ENCODE peak calls at places on chromosomes 7 and 10, in six cellular contexts. One of them, this sample, is unnamed.

GRCh38 chr10:72796042-72796441 is 97.5 kb upstream of the OIT3 start:
- DNase-seq in Panc1: no peak
- DNase-seq in heart left ventricle: no peak
- DNase-seq in endodermal cell: no peak
- DNase-seq in fibroblast of mammary gland: peak
- DNase-seq in astrocyte of the cerebellum: no peak
- DNase-seq in this sample: no peak

GRCh38 chr10:75186310-75186709 is 24.3 kb upstream of the VDAC2 start:
- DNase-seq in endodermal cell: no peak
- DNase-seq in astrocyte of the cerebellum: no peak
- DNase-seq in heart left ventricle: no peak
- DNase-seq in Panc1: no peak
- DNase-seq in fibroblast of mammary gland: no peak
- DNase-seq in this sample: no peak

GRCh38 chr7:69643708-69644445 is 45.6 kb downstream of the AUTS2 start:
- DNase-seq in Panc1: no peak
- DNase-seq in fibroblast of mammary gland: no peak
- DNase-seq in endodermal cell: no peak
- DNase-seq in astrocyte of the cerebellum: no peak
- DNase-seq in heart left ventricle: no peak
- DNase-seq in this sample: no peak

GRCh38 chr10:22341190-22341935 is 3.9 kb upstream of the SPAG6 start:
- DNase-seq in endodermal cell: no peak
- DNase-seq in heart left ventricle: no peak
- DNase-seq in fibroblast of mammary gland: peak
- DNase-seq in astrocyte of the cerebellum: no peak
- DNase-seq in Panc1: no peak
- DNase-seq in this sample: no peak

GRCh38 chr7:100154651-100155491 is 3.7 kb downstream of the TRAPPC14 start:
- DNase-seq in Panc1: no peak
- DNase-seq in heart left ventricle: no peak
- DNase-seq in fibroblast of mammary gland: no peak
- DNase-seq in astrocyte of the cerebellum: no peak
- DNase-seq in endodermal cell: peak
- DNase-seq in this sample: no peak

GRCh38 chr10:93461807-93462178 is 20.3 kb downstream of the MYOF start:
- DNase-seq in fibroblast of mammary gland: peak
- DNase-seq in Panc1: no peak
- DNase-seq in endodermal cell: no peak
- DNase-seq in heart left ventricle: no peak
- DNase-seq in astrocyte of the cerebellum: peak
- DNase-seq in this sample: no peak

GRCh38 chr10:29784175-29784773 is 149.5 kb upstream of the SVIL start:
- DNase-seq in endodermal cell: peak
- DNase-seq in heart left ventricle: no peak
- DNase-seq in astrocyte of the cerebellum: peak
- DNase-seq in Panc1: peak
- DNase-seq in fibroblast of mammary gland: peak
- DNase-seq in this sample: no peak

GRCh38 chr7:76509931-76510877 is at the start of gene UPK3B:
- DNase-seq in Panc1: no peak
- DNase-seq in heart left ventricle: no peak
- DNase-seq in astrocyte of the cerebellum: no peak
- DNase-seq in fibroblast of mammary gland: no peak
- DNase-seq in endodermal cell: peak
- DNase-seq in this sample: no peak

DNA sequence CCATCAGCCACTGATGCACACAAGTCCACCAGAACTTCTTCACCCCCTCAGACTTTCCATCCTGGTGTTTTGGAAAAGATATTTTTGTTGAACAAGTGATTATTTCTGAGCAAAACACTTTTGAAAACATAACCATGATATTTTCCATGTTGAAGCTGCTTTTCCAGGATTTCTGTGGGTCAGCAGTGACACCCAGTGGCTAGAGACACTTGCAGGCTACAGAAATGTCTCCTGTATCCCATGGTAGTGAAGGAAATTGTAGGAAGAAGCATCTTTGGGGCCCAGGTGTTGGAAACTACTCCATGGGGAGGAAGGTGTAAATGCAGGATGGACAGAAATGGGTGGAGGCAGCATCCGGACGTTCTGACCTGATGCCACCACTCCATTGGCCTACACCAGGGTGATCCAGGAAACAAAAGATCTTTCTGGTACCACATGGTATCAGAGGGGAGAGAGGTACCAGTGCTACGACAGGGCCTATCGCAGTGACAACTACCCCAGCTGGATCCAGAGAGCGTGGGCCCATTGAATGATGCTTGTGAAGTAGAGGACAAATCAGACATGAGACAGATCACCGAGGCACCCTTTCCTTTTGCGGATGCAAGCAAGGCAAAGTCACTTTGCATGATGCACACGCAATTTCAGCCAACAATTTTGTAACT is 111.7 kb upstream of the COBL start:
- DNase-seq in endodermal cell: peak
- DNase-seq in heart left ventricle: no peak
- DNase-seq in fibroblast of mammary gland: peak
- DNase-seq in astrocyte of the cerebellum: peak
- DNase-seq in Panc1: no peak
- DNase-seq in this sample: no peak
- TF ChIP-seq CTCF in endodermal cell: peak
- TF ChIP-seq CTCF in heart left ventricle: no peak
- TF ChIP-seq CTCF in fibroblast of mammary gland: peak
- TF ChIP-seq CTCF in astrocyte of the cerebellum: peak
- TF ChIP-seq CTCF in Panc1: peak
- TF ChIP-seq CTCF in this sample: no peak

GRCh38 chr10:133421336-133422222 is 2.8 kb downstream of the SPRN start:
- DNase-seq in heart left ventricle: no peak
- DNase-seq in Panc1: no peak
- DNase-seq in astrocyte of the cerebellum: no peak
- DNase-seq in fibroblast of mammary gland: no peak
- DNase-seq in endodermal cell: peak
- DNase-seq in this sample: no peak

GRCh38 chr10:133420579-133420978 is 3.8 kb downstream of the SPRN start:
- DNase-seq in endodermal cell: peak
- DNase-seq in Panc1: no peak
- DNase-seq in heart left ventricle: no peak
- DNase-seq in astrocyte of the cerebellum: no peak
- DNase-seq in fibroblast of mammary gland: no peak
- DNase-seq in this sample: no peak

GRCh38 chr10:133422223-133422820 is 2.1 kb downstream of the SPRN start:
- DNase-seq in astrocyte of the cerebellum: no peak
- DNase-seq in heart left ventricle: no peak
- DNase-seq in endodermal cell: peak
- DNase-seq in Panc1: no peak
- DNase-seq in fibroblast of mammary gland: no peak
- DNase-seq in this sample: no peak

GRCh38 chr10:133420028-133420427 is 4.4 kb downstream of the SPRN start:
- DNase-seq in Panc1: no peak
- DNase-seq in fibroblast of mammary gland: no peak
- DNase-seq in astrocyte of the cerebellum: no peak
- DNase-seq in heart left ventricle: no peak
- DNase-seq in endodermal cell: peak
- DNase-seq in this sample: no peak

DNA sequence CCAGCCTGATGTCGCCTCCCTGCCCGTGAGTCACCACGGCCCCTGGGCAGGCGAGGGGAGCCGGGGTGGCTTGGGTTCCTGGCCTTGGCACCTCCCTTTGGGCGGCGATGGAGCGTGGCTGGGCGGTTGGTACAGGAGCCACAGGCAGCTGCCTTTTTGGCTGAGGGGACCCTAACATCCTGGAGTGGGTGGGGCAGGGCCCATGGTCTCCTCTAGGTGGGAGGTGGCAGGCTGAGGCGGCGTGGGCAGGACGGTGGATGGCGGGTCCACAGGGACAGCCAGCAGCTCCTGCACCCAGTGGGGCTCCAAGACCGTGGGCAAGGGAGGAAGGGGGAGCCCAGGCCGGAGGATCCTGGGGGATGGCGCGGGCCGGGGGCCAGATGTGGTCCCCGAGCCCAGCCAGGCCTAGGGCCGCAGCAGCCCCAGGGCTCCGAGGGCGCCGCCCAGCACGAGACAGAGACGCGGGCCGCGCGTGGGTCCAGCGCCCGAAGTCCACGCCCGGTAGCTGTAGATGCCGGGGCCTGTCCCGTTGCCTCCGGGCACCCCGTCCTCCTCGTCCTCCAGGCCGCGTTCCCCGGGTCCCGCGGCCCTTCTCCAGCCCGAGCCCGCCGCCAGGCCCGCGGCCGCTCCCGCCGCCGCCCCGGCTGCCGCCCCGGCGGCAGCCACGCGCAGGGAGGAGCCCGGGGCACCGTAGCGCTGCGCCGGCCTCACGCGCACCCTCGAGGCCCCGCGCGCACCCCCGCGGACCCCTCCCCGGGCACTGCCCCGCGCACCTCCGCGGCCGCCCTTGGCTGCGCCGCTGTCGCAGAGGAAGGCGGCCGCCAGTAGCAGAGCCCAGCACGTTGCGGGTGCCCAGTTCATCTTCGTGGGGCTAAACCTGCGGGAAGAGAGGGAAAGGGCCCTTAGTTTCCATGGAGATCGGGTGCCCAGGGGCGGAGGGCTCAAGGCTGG is 1.3 kb downstream of the SPRN start:
- DNase-seq in endodermal cell: peak
- DNase-seq in astrocyte of the cerebellum: no peak
- DNase-seq in fibroblast of mammary gland: no peak
- DNase-seq in Panc1: no peak
- DNase-seq in heart left ventricle: no peak
- DNase-seq in this sample: no peak
- H3K4me3 ChIP-seq in endodermal cell: no peak
- H3K4me3 ChIP-seq in astrocyte of the cerebellum: peak
- H3K4me3 ChIP-seq in fibroblast of mammary gland: no peak
- H3K4me3 ChIP-seq in Panc1: peak
- H3K4me3 ChIP-seq in heart left ventricle: no peak
- H3K4me3 ChIP-seq in this sample: no peak

GRCh38 chr10:86330778-86331763 is 35.5 kb downstream of the GRID1 start:
- DNase-seq in Panc1: no peak
- DNase-seq in endodermal cell: no peak
- DNase-seq in heart left ventricle: no peak
- DNase-seq in astrocyte of the cerebellum: no peak
- DNase-seq in fibroblast of mammary gland: no peak
- DNase-seq in this sample: no peak
- TF ChIP-seq CTCF in Panc1: no peak
- TF ChIP-seq CTCF in endodermal cell: no peak
- TF ChIP-seq CTCF in heart left ventricle: no peak
- TF ChIP-seq CTCF in astrocyte of the cerebellum: no peak
- TF ChIP-seq CTCF in fibroblast of mammary gland: no peak
- TF ChIP-seq CTCF in this sample: peak

GRCh38 chr7:131555565-131556054 is 818 bp downstream of the PODXL start:
- DNase-seq in Panc1: no peak
- DNase-seq in fibroblast of mammary gland: no peak
- DNase-seq in endodermal cell: no peak
- DNase-seq in heart left ventricle: no peak
- DNase-seq in astrocyte of the cerebellum: no peak
- DNase-seq in this sample: no peak

GRCh38 chr7:131556055-131556911 is at the start of gene PODXL:
- DNase-seq in heart left ventricle: peak
- DNase-seq in Panc1: no peak
- DNase-seq in fibroblast of mammary gland: no peak
- DNase-seq in astrocyte of the cerebellum: no peak
- DNase-seq in endodermal cell: peak
- DNase-seq in this sample: no peak

GRCh38 chr7:131553906-131554305 is 2.5 kb downstream of the PODXL start:
- DNase-seq in fibroblast of mammary gland: no peak
- DNase-seq in heart left ventricle: no peak
- DNase-seq in endodermal cell: no peak
- DNase-seq in Panc1: no peak
- DNase-seq in astrocyte of the cerebellum: no peak
- DNase-seq in this sample: no peak

GRCh38 chr7:131556912-131557457 is 557 bp upstream of the PODXL start:
- DNase-seq in heart left ventricle: no peak
- DNase-seq in endodermal cell: peak
- DNase-seq in astrocyte of the cerebellum: no peak
- DNase-seq in fibroblast of mammary gland: no peak
- DNase-seq in Panc1: no peak
- DNase-seq in this sample: no peak

DNA sequence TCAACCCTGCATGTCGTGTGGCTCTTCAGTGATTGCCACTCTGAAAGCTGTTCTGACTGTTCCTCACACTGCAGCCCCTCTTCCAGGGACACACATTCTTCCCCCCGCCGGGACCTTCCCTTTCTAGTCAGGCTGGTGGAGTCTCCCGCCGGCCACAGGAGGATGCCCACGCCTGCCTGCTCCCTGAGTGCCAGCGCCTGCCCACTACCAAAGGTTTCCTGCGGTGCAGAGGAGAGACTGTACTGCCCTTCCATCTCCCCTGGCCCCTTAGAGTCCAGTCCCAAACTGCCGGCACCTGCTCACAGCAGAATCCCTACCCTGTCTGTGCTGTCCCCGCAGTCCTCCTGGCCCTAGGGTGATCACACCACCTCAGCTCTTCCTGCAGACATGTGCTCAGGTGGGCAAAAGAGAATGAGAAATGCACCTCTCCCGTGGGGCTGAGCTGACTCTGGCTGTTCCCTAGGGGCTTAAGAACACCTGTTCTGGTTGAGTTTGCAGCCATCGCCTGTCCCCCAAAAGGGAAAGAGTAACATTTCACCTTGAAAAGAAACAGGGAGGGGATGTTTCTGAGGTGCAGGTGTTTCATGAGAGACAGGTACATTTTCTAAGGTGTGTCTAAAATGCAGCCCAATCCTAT is 1.4 kb downstream of the PODXL start:
- DNase-seq in endodermal cell: no peak
- DNase-seq in fibroblast of mammary gland: no peak
- DNase-seq in heart left ventricle: no peak
- DNase-seq in Panc1: no peak
- DNase-seq in astrocyte of the cerebellum: no peak
- DNase-seq in this sample: no peak
- H3K4me3 ChIP-seq in endodermal cell: peak
- H3K4me3 ChIP-seq in fibroblast of mammary gland: no peak
- H3K4me3 ChIP-seq in heart left ventricle: peak
- H3K4me3 ChIP-seq in Panc1: peak
- H3K4me3 ChIP-seq in astrocyte of the cerebellum: no peak
- H3K4me3 ChIP-seq in this sample: no peak

DNA sequence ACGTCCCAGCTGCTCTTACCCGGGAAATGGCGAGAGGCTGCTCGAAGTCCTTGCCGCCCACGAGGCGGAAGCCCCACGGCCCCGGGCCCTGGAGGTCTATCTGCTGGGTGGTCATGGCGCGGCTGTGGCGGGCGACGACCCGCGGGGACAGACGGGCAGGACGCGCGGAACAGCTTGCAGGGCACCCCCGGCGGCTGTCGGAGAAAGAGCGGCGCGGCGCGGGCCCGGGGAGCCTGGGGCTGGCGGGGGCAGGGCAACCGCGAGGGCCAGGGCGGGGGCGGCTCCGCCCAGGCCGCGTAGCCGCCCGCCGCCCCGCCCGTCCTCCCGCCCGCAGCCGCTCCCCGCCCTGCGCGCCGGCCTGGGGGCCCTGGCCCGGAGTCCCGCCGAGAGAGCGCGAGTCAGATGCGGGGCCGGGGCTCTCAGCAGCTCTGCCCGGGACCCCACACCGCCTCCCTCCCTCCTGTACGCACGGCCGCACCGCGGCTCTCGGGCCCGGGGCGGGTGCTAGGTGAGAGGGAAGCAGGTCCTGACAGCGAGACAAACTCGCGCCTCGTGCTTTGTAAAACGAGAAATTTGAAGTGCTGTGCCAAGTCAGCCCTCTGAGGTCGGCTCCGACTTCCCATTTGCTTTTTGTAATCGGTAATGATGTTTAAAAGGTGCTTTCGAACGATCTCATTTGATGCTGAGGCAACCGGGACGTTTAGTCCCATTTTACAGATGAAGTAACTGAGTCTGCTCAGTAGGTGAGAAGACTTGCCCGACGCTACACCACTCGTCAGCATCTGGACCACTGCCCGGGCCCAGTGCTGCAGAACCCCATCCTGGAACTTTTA is at the start of gene PDLIM1:
- DNase-seq in heart left ventricle: peak
- DNase-seq in endodermal cell: peak
- DNase-seq in fibroblast of mammary gland: no peak
- DNase-seq in astrocyte of the cerebellum: no peak
- DNase-seq in Panc1: no peak
- DNase-seq in this sample: no peak
- TF ChIP-seq CTCF in heart left ventricle: peak
- TF ChIP-seq CTCF in endodermal cell: peak
- TF ChIP-seq CTCF in fibroblast of mammary gland: no peak
- TF ChIP-seq CTCF in astrocyte of the cerebellum: peak
- TF ChIP-seq CTCF in Panc1: no peak
- TF ChIP-seq CTCF in this sample: peak

This sample was measured in GM12864.